ENCODE peak calls at places on chromosome 18, in nine cellular contexts. B, X, W, P, U, V, J, K and A are unnamed samples.

GRCh38 chr18:5542393-5543035 is 1.3 kb downstream of the EPB41L3 start:
- DNase-seq in X (peak; percentile 20), K (no peak), J (no peak), W (peak; percentile 27), U (no peak), P (no peak), V (no peak), B (peak; percentile 25), A (peak; percentile 48)

GRCh38 chr18:525066-525797 is 24.7 kb upstream of the COLEC12 start:
- DNase-seq in P (no peak), W (no peak), U (no peak), B (no peak), J (no peak), X (no peak), V (no peak), K (no peak), A (peak; percentile 30)

GRCh38 chr18:42086288-42086687 is 131.3 kb downstream of the PIK3C3 start:
- DNase-seq in X (no peak), U (no peak), V (no peak), B (no peak), W (no peak), P (no peak), K (no peak), J (no peak), A (peak; percentile 11)

GRCh38 chr18:41681138-41681881 is 273.7 kb upstream of the PIK3C3 start:
- DNase-seq in V (no peak), P (no peak), J (no peak), U (no peak), X (no peak), W (no peak), B (no peak), K (no peak), A (no peak)

GRCh38 chr18:13159579-13159978 is 59.0 kb upstream of the LDLRAD4 start:
- DNase-seq in J (no peak), B (no peak), V (peak; percentile 57), K (peak; percentile 17), U (peak; percentile 40), X (no peak), W (peak; percentile 52), P (peak; percentile 74), A (peak; percentile 85)

GRCh38 chr18:41842886-41843285 is 112.1 kb upstream of the PIK3C3 start:
- DNase-seq in P (no peak), B (no peak), X (no peak), K (no peak), J (no peak), V (no peak), U (no peak), W (no peak), A (peak; percentile 23)

GRCh38 chr18:63155910-63156773 is 163.4 kb downstream of the BCL2 start:
- DNase-seq in X (no peak), P (peak; percentile 53), W (no peak), U (no peak), V (no peak), B (no peak), J (no peak), K (no peak), A (no peak)

GRCh38 chr18:12287684-12288405 is 20.2 kb upstream of the TUBB6 start:
- DNase-seq in U (peak; percentile 36), P (no peak), X (peak; percentile 63), J (peak; percentile 47), K (peak; percentile 87), W (peak; percentile 87), B (peak; percentile 83), V (no peak), A (peak; percentile 90)

GRCh38 chr18:45621068-45621511 is 5.8 kb downstream of the SLC14A2 start:
- DNase-seq in X (peak; percentile 38), K (no peak), P (peak; percentile 48), W (peak; percentile 34), J (no peak), V (peak; percentile 38), U (peak; percentile 34), B (peak; percentile 30), A (peak; percentile 67)

GRCh38 chr18:9103488-9103887 is 989 bp downstream of the NDUFV2 start:
- DNase-seq in K (no peak), B (no peak), P (no peak), V (no peak), W (no peak), U (no peak), J (no peak), X (no peak), A (peak; percentile 56)

GRCh38 chr18:79629249-79629558 is 50.4 kb upstream of the CTDP1 start:
- DNase-seq in X (no peak), W (no peak), J (no peak), K (no peak), B (no peak), V (no peak), P (no peak), U (no peak), A (no peak)

GRCh38 chr18:72652990-72653593 is 109.0 kb upstream of the CBLN2 start:
- DNase-seq in K (no peak), V (peak; percentile 22), B (no peak), J (no peak), U (peak; percentile 4), P (peak; percentile 71), W (no peak), X (peak; percentile 64), A (peak; percentile 65)

GRCh38 chr18:23225518-23225917 is 90.2 kb downstream of the CABLES1 start:
- DNase-seq in J (no peak), X (no peak), W (no peak), V (no peak), B (no peak), U (no peak), P (no peak), K (peak; percentile 89), A (peak; percentile 94)

GRCh38 chr18:37297106-37297505 is 268.5 kb downstream of the CELF4 start:
- DNase-seq in B (no peak), K (no peak), V (no peak), U (no peak), X (no peak), W (no peak), J (no peak), P (no peak), A (no peak)

GRCh38 chr18:65753520-65753919 is 2.7 kb downstream of the CDH7 start:
- DNase-seq in K (no peak), J (peak; percentile 8), V (peak; percentile 5), X (peak; percentile 23), B (no peak), U (no peak), W (no peak), P (peak; percentile 3), A (peak; percentile 78)

GRCh38 chr18:4333043-4333442 is 122.1 kb downstream of the DLGAP1 start:
- DNase-seq in J (no peak), V (no peak), X (no peak), U (no peak), K (no peak), B (no peak), P (no peak), W (no peak), A (no peak)

GRCh38 chr18:46158498-46158897 is 54.3 kb downstream of the HAUS1 start:
- DNase-seq in X (no peak), W (no peak), P (no peak), V (no peak), J (peak; percentile 5), B (no peak), U (no peak), K (no peak), A (no peak)

GRCh38 chr18:40357536-40357935 is 1597.5 kb upstream of the PIK3C3 start:
- DNase-seq in K (no peak), B (no peak), P (no peak), V (no peak), W (no peak), U (no peak), J (no peak), X (no peak), A (peak; percentile 23)

GRCh38 chr18:23588836-23589560 is 2.7 kb upstream of the NPC1 start:
- DNase-seq in K (no peak), B (no peak), J (peak; percentile 24), W (no peak), P (no peak), X (no peak), V (no peak), U (no peak), A (peak; percentile 21)

GRCh38 chr18:75679347-75679746 is 251.8 kb upstream of the SMIM21 start:
- DNase-seq in K (no peak), J (no peak), U (no peak), V (no peak), B (peak; percentile 31), P (no peak), X (no peak), W (peak; percentile 84), A (no peak)

GRCh38 chr18:28176933-28177827 is at the start of gene CDH2:
- DNase-seq in K (peak; percentile 47), B (peak; percentile 37), X (no peak), U (peak; percentile 66), P (no peak), W (peak; percentile 65), J (no peak), V (no peak), A (peak; percentile 84)

GRCh38 chr18:77133920-77134496 is 1.4 kb upstream of the MBP start:
- DNase-seq in K (no peak), U (no peak), V (peak; percentile 38), W (peak; percentile 53), X (peak; percentile 48), P (peak; percentile 35), B (peak; percentile 71), J (no peak), A (no peak)
- TF ChIP-seq CTCF in K (no peak), U (no peak), V (peak; percentile 25), W (no peak), X (no peak), P (no peak), B (peak; percentile 30), J (no peak), A (no peak)

GRCh38 chr18:49988101-49988500 is 174.8 kb upstream of the ACAA2 start:
- DNase-seq in W (peak; percentile 20), P (no peak), B (no peak), V (no peak), X (no peak), J (no peak), U (no peak), K (no peak), A (no peak)
- H3K4me3 ChIP-seq in W (no peak overlapping the region), P (no peak overlapping the region), B (no peak overlapping the region), V (no peak overlapping the region), X (no peak overlapping the region), J (no peak overlapping the region), U (no peak overlapping the region), K (no peak overlapping the region), A (no peak overlapping the region)

GRCh38 chr18:35497334-35498197 is at the start of gene INO80C:
- DNase-seq in B (peak; percentile 91), W (peak; percentile 94), P (peak; percentile 97), U (peak; percentile 73), K (peak; percentile 78), J (peak; percentile 83), X (peak; percentile 93), V (peak; percentile 98), A (peak; percentile 98)
- TF ChIP-seq CTCF in B (no peak), W (no peak), P (no peak), U (no peak), K (no peak), J (no peak), X (no peak), V (no peak), A (no peak)

DNA sequence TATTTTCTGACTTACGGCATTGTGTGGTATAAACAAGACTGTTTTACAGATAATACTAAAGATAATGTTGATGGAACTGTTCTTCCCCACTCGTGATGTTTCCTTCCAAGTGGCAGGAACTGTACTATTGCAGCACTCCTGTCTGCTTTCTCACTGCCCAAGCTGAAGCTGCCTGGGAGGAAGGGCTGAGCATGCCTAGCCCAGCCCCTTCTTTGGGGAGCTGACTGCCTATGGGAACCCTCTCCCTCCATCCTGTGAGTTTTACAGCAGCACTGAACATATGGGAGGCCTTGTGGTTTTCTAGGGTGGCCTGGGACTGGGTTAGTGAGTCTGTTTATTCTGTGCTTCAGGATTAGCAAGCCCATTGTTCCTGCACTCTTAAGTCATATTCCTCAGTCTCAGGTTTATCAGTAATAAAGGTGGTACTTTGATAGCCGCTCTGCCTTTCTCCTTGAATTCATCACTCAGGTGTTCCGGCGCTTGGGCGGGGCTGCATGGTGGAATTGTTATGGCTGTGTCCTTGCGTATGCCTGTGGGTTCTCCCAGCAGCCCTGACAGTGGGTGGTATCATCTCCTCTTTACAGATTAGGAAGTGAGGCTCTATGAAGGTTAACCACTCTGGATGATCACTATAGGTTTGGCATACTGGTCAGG is 379.7 kb downstream of the PTPRM start:
- DNase-seq in V (no peak), U (peak; percentile 14), X (peak; percentile 44), J (no peak), W (no peak), B (no peak), K (peak; percentile 53), P (peak; percentile 10), A (peak; percentile 95)
- H3K4me3 ChIP-seq in V (no peak overlapping the region), U (peak overlapping the region; percentile 33), X (no peak overlapping the region), J (no peak overlapping the region), W (peak overlapping the region; percentile 28), B (no peak overlapping the region), K (peak overlapping the region; percentile 44), P (no peak overlapping the region), A (peak overlapping the region; percentile 48)